ENCODE peak calls at places on chromosome 16, in five cellular contexts. One of them, this sample, is unnamed.
A peak's percentile ranks its signal among the peaks of the same experiment; 100 is the strongest.

GRCh38 chr16:68782198-68783174 is 45.4 kb downstream of the CDH1 start:
- DNase-seq in right lobe of liver: no peak
- DNase-seq in AG04450: no peak
- DNase-seq in thoracic aorta: no peak
- DNase-seq in endodermal cell: no peak
- DNase-seq in this sample: no peak

GRCh38 chr16:81446318-81447275 is 2.0 kb downstream of the CMIP start:
- DNase-seq in right lobe of liver: peak; percentile 59
- DNase-seq in AG04450: no peak
- DNase-seq in thoracic aorta: no peak
- DNase-seq in endodermal cell: peak; percentile 68
- DNase-seq in this sample: peak; percentile 21

GRCh38 chr16:49345829-49346228 is 27.8 kb upstream of the C16orf78 start:
- DNase-seq in right lobe of liver: no peak
- DNase-seq in AG04450: no peak
- DNase-seq in thoracic aorta: no peak
- DNase-seq in endodermal cell: peak; percentile 89
- DNase-seq in this sample: no peak

GRCh38 chr16:89281829-89282228 is 64.3 kb downstream of the ZNF778 start:
- DNase-seq in right lobe of liver: no peak
- DNase-seq in AG04450: no peak
- DNase-seq in thoracic aorta: no peak
- DNase-seq in endodermal cell: no peak
- DNase-seq in this sample: no peak

GRCh38 chr16:69084301-69084700 is 21.2 kb upstream of the HAS3 start:
- DNase-seq in right lobe of liver: no peak
- DNase-seq in AG04450: no peak
- DNase-seq in thoracic aorta: no peak
- DNase-seq in endodermal cell: peak; percentile 36
- DNase-seq in this sample: peak; percentile 62

GRCh38 chr16:53886482-53887378 is 182.8 kb downstream of the FTO start:
- DNase-seq in right lobe of liver: no peak
- DNase-seq in AG04450: no peak
- DNase-seq in thoracic aorta: no peak
- DNase-seq in endodermal cell: no peak
- DNase-seq in this sample: no peak

GRCh38 chr16:19555938-19556778 is 655 bp downstream of the VPS35L start:
- DNase-seq in right lobe of liver: no peak
- DNase-seq in AG04450: no peak
- DNase-seq in thoracic aorta: no peak
- DNase-seq in endodermal cell: peak; percentile 96
- DNase-seq in this sample: peak; percentile 27

GRCh38 chr16:49856741-49857330 is 924 bp upstream of the ZNF423 start:
- DNase-seq in right lobe of liver: peak; percentile 81
- DNase-seq in AG04450: peak; percentile 6
- DNase-seq in thoracic aorta: no peak
- DNase-seq in endodermal cell: peak; percentile 93
- DNase-seq in this sample: peak; percentile 87

GRCh38 chr16:8026450-8026849 is 563.9 kb downstream of the TMEM114 start:
- DNase-seq in right lobe of liver: no peak
- DNase-seq in AG04450: no peak
- DNase-seq in thoracic aorta: no peak
- DNase-seq in endodermal cell: peak; percentile 86
- DNase-seq in this sample: no peak

GRCh38 chr16:63975669-63976068 is 1146.2 kb downstream of the CDH11 start:
- DNase-seq in right lobe of liver: no peak
- DNase-seq in AG04450: no peak
- DNase-seq in thoracic aorta: no peak
- DNase-seq in endodermal cell: no peak
- DNase-seq in this sample: no peak

GRCh38 chr16:67504190-67505021 is 21.1 kb upstream of the AGRP start:
- DNase-seq in right lobe of liver: no peak
- DNase-seq in AG04450: no peak
- DNase-seq in thoracic aorta: no peak
- DNase-seq in endodermal cell: no peak
- DNase-seq in this sample: peak; percentile 14

GRCh38 chr16:47204736-47205499 is 61.2 kb upstream of the NETO2 start:
- DNase-seq in right lobe of liver: no peak
- DNase-seq in AG04450: no peak
- DNase-seq in thoracic aorta: no peak
- DNase-seq in endodermal cell: no peak
- DNase-seq in this sample: no peak

GRCh38 chr16:62477796-62478195 is 441.6 kb upstream of the CDH8 start:
- DNase-seq in right lobe of liver: no peak
- DNase-seq in AG04450: no peak
- DNase-seq in thoracic aorta: no peak
- DNase-seq in endodermal cell: no peak
- DNase-seq in this sample: no peak

GRCh38 chr16:72093448-72094265 is at the start of the genes DHX38 and TXNL4B:
- DNase-seq in right lobe of liver: peak; percentile 95
- DNase-seq in AG04450: peak; percentile 97
- DNase-seq in thoracic aorta: peak; percentile 88
- DNase-seq in endodermal cell: peak; percentile 97
- DNase-seq in this sample: peak; percentile 99

GRCh38 chr16:55944377-55944802 is 69.2 kb upstream of the CES5A start:
- DNase-seq in right lobe of liver: peak; percentile 68
- DNase-seq in AG04450: peak; percentile 30
- DNase-seq in thoracic aorta: peak; percentile 8
- DNase-seq in endodermal cell: peak; percentile 92
- DNase-seq in this sample: peak; percentile 87

GRCh38 chr16:75074920-75075687 is 41.5 kb downstream of the LDHD start:
- DNase-seq in right lobe of liver: no peak
- DNase-seq in AG04450: no peak
- DNase-seq in thoracic aorta: no peak
- DNase-seq in endodermal cell: no peak
- DNase-seq in this sample: no peak

GRCh38 chr16:49592507-49593422 is 219.2 kb downstream of the C16orf78 start:
- DNase-seq in right lobe of liver: peak; percentile 47
- DNase-seq in AG04450: no peak
- DNase-seq in thoracic aorta: no peak
- DNase-seq in endodermal cell: peak; percentile 83
- DNase-seq in this sample: peak; percentile 43

GRCh38 chr16:81632392-81633146 is 146.5 kb upstream of the PLCG2 start:
- DNase-seq in right lobe of liver: no peak
- DNase-seq in AG04450: no peak
- DNase-seq in thoracic aorta: no peak
- DNase-seq in endodermal cell: no peak
- DNase-seq in this sample: peak; percentile 28

GRCh38 chr16:87790278-87791023 is 24.7 kb upstream of the KLHDC4 start:
- DNase-seq in right lobe of liver: peak; percentile 91
- DNase-seq in AG04450: no peak
- DNase-seq in thoracic aorta: no peak
- DNase-seq in endodermal cell: no peak
- DNase-seq in this sample: no peak

GRCh38 chr16:21628772-21629171 is 23.6 kb downstream of the IGSF6 start:
- DNase-seq in right lobe of liver: no peak
- DNase-seq in AG04450: no peak
- DNase-seq in thoracic aorta: no peak
- DNase-seq in endodermal cell: no peak
- DNase-seq in this sample: peak; percentile 76

GRCh38 chr16:66135376-66135775 is 231.1 kb upstream of the CDH5 start:
- DNase-seq in right lobe of liver: no peak
- DNase-seq in AG04450: no peak
- DNase-seq in thoracic aorta: no peak
- DNase-seq in endodermal cell: no peak
- DNase-seq in this sample: peak; percentile 72

GRCh38 chr16:78780808-78781207 is 681.4 kb downstream of the WWOX start:
- DNase-seq in right lobe of liver: no peak
- DNase-seq in AG04450: no peak
- DNase-seq in thoracic aorta: no peak
- DNase-seq in endodermal cell: no peak
- DNase-seq in this sample: no peak

GRCh38 chr16:14371778-14372431 is 258.2 kb downstream of the PARN start:
- DNase-seq in right lobe of liver: no peak
- DNase-seq in AG04450: no peak
- DNase-seq in thoracic aorta: no peak
- DNase-seq in endodermal cell: peak; percentile 63
- DNase-seq in this sample: no peak

GRCh38 chr16:895371-895770 is 75.4 kb downstream of the LMF1 start:
- DNase-seq in right lobe of liver: no peak
- DNase-seq in AG04450: no peak
- DNase-seq in thoracic aorta: no peak
- DNase-seq in endodermal cell: no peak
- DNase-seq in this sample: no peak

GRCh38 chr16:894136-894535 is 76.6 kb downstream of the LMF1 start:
- DNase-seq in right lobe of liver: peak; percentile 65
- DNase-seq in AG04450: no peak
- DNase-seq in thoracic aorta: no peak
- DNase-seq in endodermal cell: no peak
- DNase-seq in this sample: no peak

GRCh38 chr16:896261-897199 is 74.3 kb downstream of the LMF1 start:
- DNase-seq in right lobe of liver: no peak
- DNase-seq in AG04450: no peak
- DNase-seq in thoracic aorta: no peak
- DNase-seq in endodermal cell: no peak
- DNase-seq in this sample: no peak

GRCh38 chr16:893360-893759 is 77.4 kb downstream of the LMF1 start:
- DNase-seq in right lobe of liver: no peak
- DNase-seq in AG04450: no peak
- DNase-seq in thoracic aorta: no peak
- DNase-seq in endodermal cell: no peak
- DNase-seq in this sample: no peak

DNA sequence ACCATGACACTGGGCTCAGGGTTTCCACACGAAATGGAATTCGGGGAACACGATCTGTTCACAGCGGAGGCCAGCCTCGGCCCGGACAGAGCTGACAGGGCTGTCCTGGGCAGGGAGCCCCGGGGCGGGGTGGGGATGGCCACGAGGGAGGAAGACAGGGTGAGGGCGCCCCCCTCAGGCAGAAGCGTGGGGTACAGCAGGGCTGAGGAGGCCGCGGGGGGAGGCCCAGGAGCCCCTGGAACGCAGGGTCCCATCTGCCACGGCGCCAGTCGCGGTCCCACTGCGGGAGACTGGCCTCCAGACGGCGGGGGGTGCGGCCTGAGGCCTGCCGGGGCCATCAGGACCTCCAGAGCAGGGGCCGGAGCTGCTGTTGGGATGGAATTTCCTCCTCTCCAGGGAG is 75.9 kb downstream of the LMF1 start:
- DNase-seq in right lobe of liver: no peak
- DNase-seq in AG04450: no peak
- DNase-seq in thoracic aorta: no peak
- DNase-seq in endodermal cell: peak; percentile 74
- DNase-seq in this sample: no peak
- TF ChIP-seq CTCF in right lobe of liver: no peak
- TF ChIP-seq CTCF in AG04450: no peak
- TF ChIP-seq CTCF in thoracic aorta: no peak
- TF ChIP-seq CTCF in endodermal cell: peak; percentile 54
- TF ChIP-seq CTCF in this sample: no peak

DNA sequence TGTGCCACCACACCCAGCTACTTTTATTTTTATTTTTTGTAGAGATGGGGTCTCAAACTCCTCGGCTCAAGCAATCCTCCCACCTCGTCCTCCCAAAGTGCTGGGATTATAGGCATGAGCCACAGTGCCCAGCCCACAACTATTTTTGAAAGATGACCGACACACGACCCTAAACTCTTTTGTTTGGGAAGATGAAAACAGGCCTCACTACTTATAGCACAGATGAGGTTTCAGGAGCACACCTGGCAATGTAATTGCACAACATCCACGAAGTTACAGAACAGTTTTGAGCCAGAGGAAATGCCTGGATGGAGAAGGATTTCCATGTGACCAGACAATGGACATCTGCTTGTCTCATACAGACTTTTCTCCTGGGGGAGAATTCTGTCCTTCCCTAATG is 43.4 kb upstream of the PRSS54 start:
- DNase-seq in right lobe of liver: no peak
- DNase-seq in AG04450: no peak
- DNase-seq in thoracic aorta: no peak
- DNase-seq in endodermal cell: no peak
- DNase-seq in this sample: peak; percentile 17
- H3K4me3 ChIP-seq in right lobe of liver: no peak overlapping the region
- H3K4me3 ChIP-seq in AG04450: no peak overlapping the region
- H3K4me3 ChIP-seq in thoracic aorta: no peak overlapping the region
- H3K4me3 ChIP-seq in endodermal cell: no peak overlapping the region
- H3K4me3 ChIP-seq in this sample: no peak overlapping the region

DNA sequence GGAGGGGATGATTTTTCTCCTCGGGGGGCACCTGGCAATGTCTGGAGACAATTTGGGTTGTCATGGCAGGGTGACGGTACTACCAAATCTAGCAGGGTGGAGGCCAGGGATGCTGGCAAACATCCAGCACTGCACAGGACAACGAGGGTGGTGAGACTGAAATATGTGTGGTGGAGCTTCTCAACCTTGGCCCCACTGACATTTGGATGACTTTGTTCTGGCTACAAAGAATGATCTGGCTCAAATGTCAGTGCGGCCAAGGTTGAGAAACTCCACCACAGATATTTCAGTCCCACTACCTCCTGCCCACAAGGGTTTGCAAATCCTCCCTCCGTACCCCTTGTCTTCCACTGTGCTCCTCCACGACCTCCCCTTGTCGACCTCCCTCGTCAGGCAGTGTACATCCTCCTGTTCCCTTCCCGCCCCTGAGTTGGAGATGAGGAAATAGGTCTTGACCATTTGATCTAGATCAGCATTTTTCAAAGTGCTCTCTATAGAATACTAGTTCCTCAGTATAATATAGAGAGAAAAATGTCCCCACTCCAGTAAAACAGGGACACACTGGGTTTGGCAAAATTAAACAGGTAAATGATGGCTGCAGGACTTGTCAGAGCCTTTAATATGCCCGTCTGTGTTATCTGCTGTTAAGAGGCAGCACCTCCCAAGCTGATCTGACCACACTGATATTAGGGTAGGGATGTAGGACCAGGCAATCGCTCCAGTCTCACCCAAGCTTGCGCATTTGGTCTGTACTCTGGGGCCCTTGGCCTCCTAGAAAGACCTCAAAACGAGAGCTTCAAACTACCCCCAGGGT is 6.8 kb downstream of the OSGIN1 start:
- DNase-seq in right lobe of liver: no peak
- DNase-seq in AG04450: no peak
- DNase-seq in thoracic aorta: no peak
- DNase-seq in endodermal cell: no peak
- DNase-seq in this sample: no peak
- TF ChIP-seq CTCF in right lobe of liver: no peak
- TF ChIP-seq CTCF in AG04450: no peak
- TF ChIP-seq CTCF in thoracic aorta: no peak
- TF ChIP-seq CTCF in endodermal cell: no peak
- TF ChIP-seq CTCF in this sample: no peak

GRCh38 chr16:31088459-31089183 is at the start of gene PRSS53:
- DNase-seq in right lobe of liver: no peak
- DNase-seq in AG04450: no peak
- DNase-seq in thoracic aorta: no peak
- DNase-seq in endodermal cell: peak; percentile 43
- DNase-seq in this sample: no peak

GRCh38 chr16:31087481-31087880 is 1.3 kb downstream of the PRSS53 start:
- DNase-seq in right lobe of liver: no peak
- DNase-seq in AG04450: no peak
- DNase-seq in thoracic aorta: no peak
- DNase-seq in endodermal cell: no peak
- DNase-seq in this sample: no peak

GRCh38 chr16:31089199-31089598 is 456 bp upstream of the PRSS53 start:
- DNase-seq in right lobe of liver: no peak
- DNase-seq in AG04450: no peak
- DNase-seq in thoracic aorta: no peak
- DNase-seq in endodermal cell: no peak
- DNase-seq in this sample: no peak

GRCh38 chr16:31086629-31086906 is 2.2 kb downstream of the PRSS53 start:
- DNase-seq in right lobe of liver: no peak
- DNase-seq in AG04450: no peak
- DNase-seq in thoracic aorta: no peak
- DNase-seq in endodermal cell: no peak
- DNase-seq in this sample: no peak

GRCh38 chr16:31087971-31088370 is 772 bp downstream of the PRSS53 start:
- DNase-seq in right lobe of liver: no peak
- DNase-seq in AG04450: no peak
- DNase-seq in thoracic aorta: no peak
- DNase-seq in endodermal cell: peak; percentile 21
- DNase-seq in this sample: no peak
- H3K4me3 ChIP-seq in right lobe of liver: no peak overlapping the region
- H3K4me3 ChIP-seq in AG04450: no peak overlapping the region
- H3K4me3 ChIP-seq in thoracic aorta: no peak overlapping the region
- H3K4me3 ChIP-seq in endodermal cell: no peak overlapping the region
- H3K4me3 ChIP-seq in this sample: no peak overlapping the region